ENCODE peak calls at places on chromosomes 7 and 10, in six cellular contexts. D is neural progenitor cell; P is prostate gland; R is body of pancreas; O is CD8-positive, alpha-beta T cell; C is heart left ventricle. B is an unnamed sample.

GRCh38 chr7:41148521-41148951 is 554.4 kb downstream of the INHBA start:
- DNase-seq in P (peak; percentile 8), D (no peak), C (no peak), R (no peak), O (no peak), B (no peak)

GRCh38 chr10:93062499-93063216 is 2.1 kb downstream of the CYP26C1 start:
- DNase-seq in D (peak; percentile 61), R (no peak), P (no peak), C (no peak), O (no peak), B (peak; percentile 84)

GRCh38 chr7:83732305-83732704 is 83.4 kb upstream of the SEMA3E start:
- DNase-seq in R (no peak), C (no peak), P (no peak), O (no peak), D (no peak), B (no peak)

GRCh38 chr10:61752111-61753011 is 89.6 kb downstream of the CABCOCO1 start:
- DNase-seq in O (no peak), D (no peak), P (no peak), R (no peak), C (no peak), B (no peak)

GRCh38 chr7:94395141-94396041 is 696 bp downstream of the COL1A2 start:
- DNase-seq in O (no peak), D (peak; percentile 79), C (peak; percentile 41), P (peak; percentile 33), R (peak; percentile 68), B (no peak)

GRCh38 chr10:129031233-129032150 is 435.5 kb upstream of the MGMT start:
- DNase-seq in O (peak; percentile 60), C (peak; percentile 63), P (peak; percentile 39), R (peak; percentile 35), D (peak; percentile 83), B (no peak)

GRCh38 chr10:123157210-123157609 is 3.0 kb downstream of the BUB3 start:
- DNase-seq in D (no peak), O (no peak), P (no peak), R (no peak), C (no peak), B (no peak)

GRCh38 chr10:71600856-71601255 is 118.7 kb downstream of the C10orf105 start:
- DNase-seq in P (no peak), C (no peak), D (no peak), R (peak; percentile 33), O (no peak), B (no peak)

GRCh38 chr7:17816903-17817302 is 123.4 kb downstream of the SNX13 start:
- DNase-seq in D (no peak), C (no peak), P (no peak), O (no peak), R (no peak), B (no peak)

GRCh38 chr10:22615819-22616499 is 98.4 kb downstream of the PIP4K2A start:
- DNase-seq in O (peak; percentile 38), D (no peak), R (peak; percentile 48), C (peak; percentile 55), P (no peak), B (peak; percentile 70)

GRCh38 chr10:99450156-99450555 is 19.7 kb upstream of the GOT1 start:
- DNase-seq in C (no peak), P (no peak), O (no peak), R (no peak), D (no peak), B (no peak)

GRCh38 chr7:105691029-105691691 is 109.9 kb upstream of the EFCAB10 start:
- DNase-seq in O (peak; percentile 45), P (no peak), R (peak; percentile 32), D (no peak), C (no peak), B (no peak)

GRCh38 chr7:121286742-121287699 is 41.8 kb upstream of the WNT16 start:
- DNase-seq in C (no peak), O (no peak), P (no peak), D (no peak), R (no peak), B (no peak)

GRCh38 chr10:93437000-93437945 is 44.9 kb downstream of the MYOF start:
- DNase-seq in O (no peak), D (peak; percentile 37), C (peak; percentile 83), R (peak; percentile 80), P (peak; percentile 84), B (peak; percentile 79)

GRCh38 chr7:134686782-134687181 is 40.1 kb downstream of the BPGM start:
- DNase-seq in P (no peak), R (no peak), D (no peak), O (no peak), C (no peak), B (no peak)

GRCh38 chr10:6195376-6195775 is 7.4 kb upstream of the PFKFB3 start:
- DNase-seq in P (no peak), R (no peak), O (no peak), D (no peak), C (no peak), B (no peak)

GRCh38 chr7:149505551-149505950 is 7.9 kb upstream of the ZNF746 start:
- DNase-seq in P (no peak), O (no peak), D (no peak), R (no peak), C (no peak), B (no peak)

GRCh38 chr7:13189712-13190111 is 502.3 kb downstream of the ARL4A start:
- DNase-seq in C (no peak), R (no peak), O (no peak), P (no peak), D (no peak), B (no peak)

GRCh38 chr7:78924581-78924980 is 528.9 kb downstream of the MAGI2 start:
- DNase-seq in O (no peak), R (no peak), C (no peak), P (no peak), D (peak; percentile 57), B (no peak)

GRCh38 chr10:30059209-30060107 is at the start of gene JCAD:
- DNase-seq in D (peak; percentile 90), R (peak; percentile 75), P (peak; percentile 68), O (peak; percentile 54), C (peak; percentile 82), B (peak; percentile 95)

GRCh38 chr7:92874567-92874966 is 38.2 kb upstream of the CDK6 start:
- DNase-seq in P (no peak), O (no peak), R (no peak), C (no peak), D (no peak), B (no peak)

GRCh38 chr7:91411062-91411461 is 146.8 kb downstream of the FZD1 start:
- DNase-seq in C (no peak), R (no peak), P (no peak), D (no peak), O (no peak), B (no peak)

GRCh38 chr10:60073781-60074656 is 167.7 kb upstream of the CCDC6 start:
- DNase-seq in P (no peak), O (no peak), C (no peak), D (no peak), R (no peak), B (no peak)

GRCh38 chr10:44619975-44620374 is 235.1 kb upstream of the CXCL12 start:
- DNase-seq in P (no peak), O (no peak), R (peak; percentile 17), D (no peak), C (no peak), B (no peak)

GRCh38 chr10:63343476-63343875 is 122.3 kb downstream of the JMJD1C start:
- DNase-seq in C (no peak), R (no peak), P (no peak), O (no peak), D (no peak), B (no peak)

GRCh38 chr7:43649755-43650274 is 66.9 kb downstream of the STK17A start:
- DNase-seq in C (no peak), P (no peak), O (peak; percentile 65), R (no peak), D (no peak), B (no peak)

GRCh38 chr7:37068902-37069301 is 344.6 kb upstream of the AOAH start:
- DNase-seq in P (no peak), D (no peak), R (no peak), C (no peak), O (no peak), B (no peak)
- H3K4me1 ChIP-seq in P (no peaks in the 10 kb centered on the region), D (peaks cover 21% of the 10 kb centered on the region), R (no peaks in the 10 kb centered on the region), C (no peaks in the 10 kb centered on the region), O (no peaks in the 10 kb centered on the region), B (no peaks in the 10 kb centered on the region)

GRCh38 chr7:29258951-29259350 is 64.4 kb downstream of the CHN2 start:
- DNase-seq in R (no peak), O (no peak), C (no peak), P (no peak), D (no peak), B (no peak)

GRCh38 chr7:29255839-29256782 is 61.5 kb downstream of the CHN2 start:
- DNase-seq in P (no peak), O (no peak), R (peak; percentile 37), D (no peak), C (no peak), B (no peak)

GRCh38 chr7:29255199-29255838 is 60.7 kb downstream of the CHN2 start:
- DNase-seq in R (no peak), P (no peak), O (no peak), D (no peak), C (no peak), B (no peak)

GRCh38 chr7:29253225-29253624 is 58.6 kb downstream of the CHN2 start:
- DNase-seq in C (no peak), R (no peak), O (no peak), P (no peak), D (no peak), B (no peak)

GRCh38 chr7:29254663-29255062 is 60.1 kb downstream of the CHN2 start:
- DNase-seq in D (peak; percentile 27), O (no peak), P (no peak), R (no peak), C (no peak), B (no peak)
- H3K27ac ChIP-seq in D (no peak overlapping the region), O (no peak overlapping the region), P (no peak overlapping the region), R (peak overlapping the region; percentile 71), C (peak overlapping the region; percentile 62), B (no peak overlapping the region)

DNA sequence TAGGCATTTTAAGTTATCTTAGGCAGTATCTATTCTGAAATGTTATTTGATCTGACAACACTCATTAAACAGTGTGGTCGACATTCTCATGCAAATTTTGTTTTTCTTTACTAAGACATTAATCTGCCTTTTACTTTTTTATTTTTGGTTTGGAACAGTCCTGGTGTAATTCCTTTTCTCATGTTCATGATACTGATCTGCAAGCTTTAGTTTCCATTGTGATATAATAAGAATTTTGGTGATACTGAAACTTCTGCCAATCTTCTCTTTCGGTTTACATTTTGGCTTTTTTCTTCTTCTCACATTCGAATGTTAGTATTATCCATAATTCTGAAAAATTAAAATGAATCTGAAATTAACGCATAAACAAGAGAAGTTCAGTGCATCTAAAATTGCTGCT is 281.9 kb upstream of the MTPN start:
- DNase-seq in O (no peak), D (no peak), P (no peak), R (no peak), C (no peak), B (no peak)
- TF ChIP-seq CTCF in O (no peak), D (no peak), P (no peak), R (no peak), C (no peak), B (no peak)

GRCh38 chr10:100479059-100479458 is 16.2 kb downstream of the WNT8B start:
- DNase-seq in R (no peak), C (no peak), P (no peak), O (no peak), D (no peak), B (no peak)
- H3K4me1 ChIP-seq in R (peaks cover 17% of the 10 kb centered on the region), C (peaks cover 3% of the 10 kb centered on the region), P (peaks cover 3% of the 10 kb centered on the region), O (peaks cover 10% of the 10 kb centered on the region), D (peaks cover 20% of the 10 kb centered on the region), B (peaks cover 23% of the 10 kb centered on the region)

GRCh38 chr7:130010689-130011412 is 40.3 kb downstream of the ZC3HC1 start:
- DNase-seq in P (peak; percentile 77), R (peak; percentile 92), D (peak; percentile 82), O (peak; percentile 90), C (peak; percentile 68), B (no peak)
- H3K27ac ChIP-seq in P (no peak overlapping the region), R (peak overlapping the region; percentile 93), D (no peak overlapping the region), O (no peak overlapping the region), C (peak overlapping the region; percentile 41), B (peak overlapping the region; percentile 4)

GRCh38 chr7:155263522-155264197 is 34.0 kb upstream of the INSIG1 start:
- DNase-seq in O (no peak), D (no peak), P (no peak), C (no peak), R (no peak), B (no peak)
- TF ChIP-seq CTCF in O (no peak), D (peak; percentile 44), P (no peak), C (no peak), R (no peak), B (no peak)